ENCODE peak calls at places on chromosomes 1 and 21, in four cellular contexts. E is stimulated activated CD8-positive, alpha-beta memory T cell treated with anti-CD3 and anti-CD28 coated beads, Interleukin-4, amount 100 ng/mL, for 24 hours; C is stimulated activated CD4-positive, alpha-beta T cell treated with anti-CD3 and anti-CD28 coated beads, Interleukin-15, amount 100 ng/mL, for 24 hours; T is activated CD4-positive, alpha-beta T cell treated with anti-CD3 and anti-CD28 coated beads, Interleukin-2, amount 50 U/mL, for 4 hours. A is an unnamed sample.

GRCh38 chr1:201260236-201260591 is 23.1 kb upstream of the PKP1 start:
- DNase-seq in E (no peak), C (no peak), T (no peak), A (no peak)

GRCh38 chr1:242568666-242569065 is 44.2 kb upstream of the PLD5 start:
- DNase-seq in E (no peak), C (no peak), T (no peak), A (no peak)

GRCh38 chr1:151346769-151347522 is at the start of gene RFX5:
- DNase-seq in E (peak), C (peak), T (peak), A (peak)

GRCh38 chr1:233394860-233395717 is 67.6 kb downstream of the MAP3K21 start:
- DNase-seq in E (no peak), C (peak), T (no peak), A (peak)

GRCh38 chr1:102970496-102971078 is 137.7 kb downstream of the COL11A1 start:
- DNase-seq in E (no peak), C (peak), T (no peak), A (no peak)

GRCh38 chr21:33841561-33841960 is 74.0 kb downstream of the ATP5PO start:
- DNase-seq in E (no peak), C (no peak), T (no peak), A (no peak)

GRCh38 chr1:201072149-201072548 is 40.1 kb downstream of the CACNA1S start:
- DNase-seq in E (no peak), C (no peak), T (no peak), A (no peak)

GRCh38 chr1:154423303-154423987 is 18.3 kb downstream of the IL6R start:
- DNase-seq in E (no peak), C (peak), T (peak), A (no peak)

GRCh38 chr21:20647603-20648002 is 350.6 kb upstream of the NCAM2 start:
- DNase-seq in E (no peak), C (no peak), T (no peak), A (no peak)

GRCh38 chr1:204974326-204974725 is 68.7 kb upstream of the CNTN2 start:
- DNase-seq in E (no peak), C (no peak), T (no peak), A (no peak)

GRCh38 chr1:169106095-169106920 is at the start of gene ATP1B1:
- DNase-seq in E (peak), C (peak), T (peak), A (peak)

GRCh38 chr1:81725823-81726222 is 74.9 kb upstream of the ADGRL2 start:
- DNase-seq in E (no peak), C (no peak), T (no peak), A (no peak)